ENCODE peak calls at places on chromosomes 2 and 18, in six cellular contexts. One of them, this sample, is unnamed.

GRCh38 chr2:10538224-10538894 is 90.2 kb upstream of the ODC1 start:
- DNase-seq in GM03348: peak
- DNase-seq in Jurkat, Clone E6-1: no peak
- DNase-seq in NCI-H1092 treated with DMSO at 0.1 percent for 48 hours: no peak
- DNase-seq in HEK293T: no peak
- DNase-seq in stimulated activated CD4-positive, alpha-beta T cell treated with anti-CD3 and anti-CD28 coated beads, Interleukin-2, amount 100 ng/mL, for 24 hours: no peak
- DNase-seq in this sample: no peak

GRCh38 chr2:240655931-240656886 is 26.5 kb downstream of the AQP12B start:
- DNase-seq in GM03348: peak
- DNase-seq in Jurkat, Clone E6-1: no peak
- DNase-seq in HEK293T: peak
- DNase-seq in stimulated activated CD4-positive, alpha-beta T cell treated with anti-CD3 and anti-CD28 coated beads, Interleukin-2, amount 100 ng/mL, for 24 hours: no peak
- DNase-seq in NCI-H1092 treated with DMSO at 0.1 percent for 48 hours: no peak
- DNase-seq in this sample: no peak

GRCh38 chr2:237946423-237946822 is 20.4 kb upstream of the UBE2F start:
- DNase-seq in stimulated activated CD4-positive, alpha-beta T cell treated with anti-CD3 and anti-CD28 coated beads, Interleukin-2, amount 100 ng/mL, for 24 hours: no peak
- DNase-seq in GM03348: no peak
- DNase-seq in NCI-H1092 treated with DMSO at 0.1 percent for 48 hours: no peak
- DNase-seq in Jurkat, Clone E6-1: no peak
- DNase-seq in HEK293T: no peak
- DNase-seq in this sample: no peak

GRCh38 chr18:66632771-66633170 is 28.9 kb upstream of the CDH19 start:
- DNase-seq in stimulated activated CD4-positive, alpha-beta T cell treated with anti-CD3 and anti-CD28 coated beads, Interleukin-2, amount 100 ng/mL, for 24 hours: no peak
- DNase-seq in GM03348: no peak
- DNase-seq in NCI-H1092 treated with DMSO at 0.1 percent for 48 hours: no peak
- DNase-seq in HEK293T: no peak
- DNase-seq in Jurkat, Clone E6-1: no peak
- DNase-seq in this sample: no peak

GRCh38 chr2:162217596-162217995 is 25.6 kb downstream of the FAP start:
- DNase-seq in NCI-H1092 treated with DMSO at 0.1 percent for 48 hours: no peak
- DNase-seq in HEK293T: no peak
- DNase-seq in stimulated activated CD4-positive, alpha-beta T cell treated with anti-CD3 and anti-CD28 coated beads, Interleukin-2, amount 100 ng/mL, for 24 hours: no peak
- DNase-seq in GM03348: peak
- DNase-seq in Jurkat, Clone E6-1: no peak
- DNase-seq in this sample: no peak

GRCh38 chr2:3575534-3576324 is 669 bp downstream of the RPS7 start:
- DNase-seq in NCI-H1092 treated with DMSO at 0.1 percent for 48 hours: no peak
- DNase-seq in stimulated activated CD4-positive, alpha-beta T cell treated with anti-CD3 and anti-CD28 coated beads, Interleukin-2, amount 100 ng/mL, for 24 hours: peak
- DNase-seq in Jurkat, Clone E6-1: no peak
- DNase-seq in HEK293T: no peak
- DNase-seq in GM03348: peak
- DNase-seq in this sample: peak

GRCh38 chr2:238835726-238836301 is 12.1 kb upstream of the TWIST2 start:
- DNase-seq in GM03348: no peak
- DNase-seq in NCI-H1092 treated with DMSO at 0.1 percent for 48 hours: no peak
- DNase-seq in HEK293T: no peak
- DNase-seq in Jurkat, Clone E6-1: no peak
- DNase-seq in stimulated activated CD4-positive, alpha-beta T cell treated with anti-CD3 and anti-CD28 coated beads, Interleukin-2, amount 100 ng/mL, for 24 hours: no peak
- DNase-seq in this sample: no peak

GRCh38 chr18:44342946-44343345 is 337.7 kb upstream of the SETBP1 start:
- DNase-seq in HEK293T: no peak
- DNase-seq in stimulated activated CD4-positive, alpha-beta T cell treated with anti-CD3 and anti-CD28 coated beads, Interleukin-2, amount 100 ng/mL, for 24 hours: no peak
- DNase-seq in NCI-H1092 treated with DMSO at 0.1 percent for 48 hours: no peak
- DNase-seq in GM03348: no peak
- DNase-seq in Jurkat, Clone E6-1: no peak
- DNase-seq in this sample: no peak

GRCh38 chr2:10876394-10876793 is 35.3 kb upstream of the KCNF1 start:
- DNase-seq in stimulated activated CD4-positive, alpha-beta T cell treated with anti-CD3 and anti-CD28 coated beads, Interleukin-2, amount 100 ng/mL, for 24 hours: no peak
- DNase-seq in NCI-H1092 treated with DMSO at 0.1 percent for 48 hours: no peak
- DNase-seq in Jurkat, Clone E6-1: no peak
- DNase-seq in HEK293T: no peak
- DNase-seq in GM03348: no peak
- DNase-seq in this sample: no peak

GRCh38 chr2:71833855-71834554 is 313.7 kb downstream of the CYP26B1 start:
- DNase-seq in NCI-H1092 treated with DMSO at 0.1 percent for 48 hours: no peak
- DNase-seq in stimulated activated CD4-positive, alpha-beta T cell treated with anti-CD3 and anti-CD28 coated beads, Interleukin-2, amount 100 ng/mL, for 24 hours: no peak
- DNase-seq in HEK293T: no peak
- DNase-seq in Jurkat, Clone E6-1: no peak
- DNase-seq in GM03348: peak
- DNase-seq in this sample: no peak

This sample was measured in DND-41.